ENCODE peak calls at places on chromosomes 12 and 14, in ten cellular contexts. M is stomach, U is astrocyte, J is endothelial cell, R is upper lobe of right lung, D is tibial artery, N is Panc1, W is fibroblast of lung, I is body of pancreas, H is cardiac muscle cell. Y is an unnamed sample.

GRCh38 chr12:48946206-48946605 is 11.1 kb downstream of the ARF3 start:
- DNase-seq in M (no peak), U (no peak), J (no peak), R (no peak), D (no peak), N (no peak), W (peak), I (no peak), H (no peak), Y (no peak)

GRCh38 chr12:93229494-93230310 is 148.0 kb upstream of the NUDT4 start:
- DNase-seq in M (no peak), U (peak), J (no peak), R (no peak), D (no peak), N (peak), W (peak), I (no peak), H (no peak), Y (no peak)

GRCh38 chr12:114673169-114673833 is 10.7 kb downstream of the TBX3 start:
- DNase-seq in M (no peak), U (peak), J (no peak), R (no peak), D (no peak), N (no peak), W (peak), I (no peak), H (peak), Y (no peak)

GRCh38 chr12:54018608-54018984 is 9.6 kb upstream of the HOXC6 start:
- DNase-seq in M (no peak), U (no peak), J (no peak), R (no peak), D (peak), N (no peak), W (no peak), I (no peak), H (no peak), Y (no peak)

GRCh38 chr12:41917181-41917580 is 227.5 kb downstream of the GXYLT1 start:
- DNase-seq in M (no peak), U (no peak), J (no peak), R (no peak), D (no peak), N (no peak), W (no peak), I (no peak), H (no peak), Y (no peak)

GRCh38 chr12:62625238-62625637 is 158.6 kb downstream of the MON2 start:
- DNase-seq in M (peak), U (peak), J (no peak), R (no peak), D (no peak), N (no peak), W (no peak), I (no peak), H (no peak), Y (no peak)

GRCh38 chr12:130098301-130099005 is 63.8 kb upstream of the FZD10 start:
- DNase-seq in M (no peak), U (no peak), J (no peak), R (no peak), D (no peak), N (no peak), W (no peak), I (no peak), H (no peak), Y (no peak)

GRCh38 chr12:1760566-1761382 is 59.6 kb upstream of the LRTM2 start:
- DNase-seq in M (no peak), U (peak), J (no peak), R (no peak), D (no peak), N (no peak), W (peak), I (no peak), H (no peak), Y (no peak)

GRCh38 chr12:87182696-87183233 is 846.4 kb downstream of the C12orf50 start:
- DNase-seq in M (no peak), U (no peak), J (no peak), R (no peak), D (no peak), N (no peak), W (no peak), I (no peak), H (no peak), Y (no peak)

GRCh38 chr12:125305221-125305620 is 240.0 kb downstream of the AACS start:
- DNase-seq in M (no peak), U (no peak), J (no peak), R (no peak), D (no peak), N (no peak), W (no peak), I (no peak), H (no peak), Y (no peak)

GRCh38 chr14:65103150-65103760 is 938 bp upstream of the MAX start:
- DNase-seq in M (no peak), U (no peak), J (no peak), R (no peak), D (no peak), N (no peak), W (peak), I (peak), H (no peak), Y (no peak)
- TF ChIP-seq CTCF in M (no peak), U (no peak), J (no peak), R (peak), D (no peak), N (peak), W (no peak), I (no peak), H (no peak), Y (peak)

GRCh38 chr12:46492471-46493351 is 120.1 kb upstream of the SLC38A2 start:
- DNase-seq in M (no peak), U (peak), J (no peak), R (no peak), D (no peak), N (peak), W (peak), I (peak), H (no peak), Y (no peak)
- TF ChIP-seq CTCF in M (no peak), U (no peak), J (no peak), R (no peak), D (no peak), N (no peak), W (no peak), I (no peak), H (no peak), Y (no peak)

GRCh38 chr12:47739959-47740358 is 14.7 kb upstream of the ENDOU start:
- DNase-seq in M (no peak), U (no peak), J (no peak), R (no peak), D (no peak), N (no peak), W (no peak), I (no peak), H (no peak), Y (no peak)
- TF ChIP-seq CTCF in M (no peak), U (no peak), J (no peak), R (no peak), D (no peak), N (no peak), W (no peak), I (no peak), H (no peak), Y (no peak)

GRCh38 chr14:87152701-87153100 is 840.3 kb downstream of the GALC start:
- DNase-seq in M (no peak), U (no peak), J (no peak), R (no peak), D (no peak), N (no peak), W (no peak), I (no peak), H (no peak), Y (no peak)

GRCh38 chr14:87156878-87157277 is 836.1 kb downstream of the GALC start:
- DNase-seq in M (no peak), U (no peak), J (no peak), R (no peak), D (no peak), N (no peak), W (no peak), I (no peak), H (no peak), Y (no peak)

GRCh38 chr14:87155850-87156491 is 837.0 kb downstream of the GALC start:
- DNase-seq in M (no peak), U (no peak), J (no peak), R (no peak), D (no peak), N (no peak), W (no peak), I (no peak), H (no peak), Y (no peak)

GRCh38 chr14:87153391-87153790 is 839.6 kb downstream of the GALC start:
- DNase-seq in M (no peak), U (peak), J (no peak), R (no peak), D (no peak), N (no peak), W (no peak), I (no peak), H (no peak), Y (no peak)

DNA sequence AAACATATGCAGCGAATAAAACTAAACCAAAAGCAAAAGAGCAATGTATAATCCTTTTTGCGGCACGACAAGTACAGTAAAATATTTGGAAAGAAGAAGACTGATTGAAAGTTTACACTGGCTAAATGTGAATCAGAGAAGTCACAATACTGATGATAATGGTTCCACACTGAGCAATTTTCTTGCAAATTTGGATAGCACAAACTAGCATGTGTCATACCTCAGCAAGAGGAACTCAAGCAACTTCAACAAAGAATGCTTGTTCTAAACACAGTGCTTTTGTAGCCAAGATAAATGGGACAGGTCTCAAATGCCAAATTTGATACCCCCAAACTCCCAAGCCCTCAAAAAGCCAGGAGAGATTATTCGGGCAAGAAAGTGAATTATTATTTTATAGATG is 839.1 kb downstream of the GALC start:
- DNase-seq in M (no peak), U (peak), J (no peak), R (no peak), D (no peak), N (no peak), W (no peak), I (no peak), H (no peak), Y (no peak)
- TF ChIP-seq CTCF in M (no peak), U (no peak), J (no peak), R (no peak), D (no peak), N (no peak), W (no peak), I (no peak), H (no peak), Y (no peak)

DNA sequence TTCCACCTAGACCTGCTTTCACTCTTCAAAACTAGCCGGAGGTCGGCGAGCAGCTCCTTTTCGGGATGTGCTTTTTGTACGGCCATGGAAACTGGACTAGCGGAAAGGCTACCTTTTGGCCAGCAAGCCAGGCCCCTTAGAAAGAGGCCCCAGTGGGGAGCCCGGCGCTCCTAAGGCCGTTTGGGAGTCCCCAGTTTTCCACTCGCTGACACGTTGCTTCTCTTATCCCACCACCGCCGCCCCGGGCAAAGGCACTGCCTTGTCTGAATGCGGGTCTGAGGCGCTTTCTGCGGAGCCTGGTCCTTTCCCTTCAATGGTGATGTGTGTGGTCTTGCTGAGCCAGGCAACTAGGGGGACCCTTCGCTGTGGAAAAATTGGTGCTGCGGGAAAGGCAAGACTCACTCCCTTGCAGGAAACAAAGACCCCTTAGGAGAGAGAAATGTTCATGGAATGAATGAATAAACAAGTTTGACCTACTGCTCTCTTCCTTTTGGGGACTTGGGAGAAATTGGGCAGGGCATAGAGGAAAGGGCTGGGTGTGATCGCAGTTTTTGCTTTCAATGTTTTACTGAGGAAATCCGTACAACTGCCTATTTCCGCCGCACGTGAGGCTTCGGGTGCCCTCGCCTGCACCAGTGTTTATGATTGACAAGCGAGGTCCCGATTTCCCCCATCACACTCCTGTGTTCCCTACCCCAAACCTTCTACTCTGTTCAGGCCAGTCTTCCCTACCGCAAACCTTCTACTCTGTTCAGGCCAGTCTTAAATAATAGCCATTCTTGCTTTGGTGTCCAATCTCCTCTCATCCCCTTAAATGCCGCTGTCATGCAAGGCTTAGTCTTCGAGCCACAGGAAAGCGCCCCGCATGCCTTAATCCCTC is 970 bp upstream of the SLC38A2 start:
- DNase-seq in M (peak), U (no peak), J (peak), R (peak), D (peak), N (no peak), W (peak), I (peak), H (peak), Y (no peak)
- TF ChIP-seq CTCF in M (no peak), U (peak), J (no peak), R (no peak), D (no peak), N (no peak), W (no peak), I (no peak), H (peak), Y (no peak)

Y was measured in D721Med.